ENCODE peak calls at places on chromosomes 12 and 14, in nine cellular contexts. U is CD8-positive, alpha-beta memory T cell; R is neuronal stem cell; K is fibroblast of lung; Q is pons; N is iPS DF 19.7; A is mucosa of descending colon; L is T-helper 17 cell; E is NCI-H1105 treated with DMSO at 0.1 percent for 48 hours. S is an unnamed sample.
A peak's percentile ranks its signal among the peaks of the same experiment; 100 is the strongest.

GRCh38 chr12:95218164-95218851 is 701 bp downstream of the VEZT start:
- DNase-seq in U (no peak), R (peak; percentile 32), K (peak; percentile 67), Q (peak; percentile 52), N (no peak), A (no peak), L (no peak), E (peak; percentile 91), S (no peak)

GRCh38 chr14:30210630-30211029 is 283.0 kb upstream of the PRKD1 start:
- DNase-seq in U (no peak), R (no peak), K (peak; percentile 30), Q (no peak), N (no peak), A (no peak), L (no peak), E (no peak), S (no peak)

GRCh38 chr12:25950329-25951115 is 8.0 kb upstream of the RASSF8 start:
- DNase-seq in U (no peak), R (no peak), K (no peak), Q (no peak), N (no peak), A (no peak), L (no peak), E (no peak), S (no peak)

GRCh38 chr14:96271421-96271762 is 15.4 kb downstream of the BDKRB1 start:
- DNase-seq in U (no peak), R (no peak), K (no peak), Q (no peak), N (no peak), A (no peak), L (no peak), E (no peak), S (no peak)

GRCh38 chr12:102095677-102096263 is 24.1 kb downstream of the NUP37 start:
- DNase-seq in U (no peak), R (no peak), K (peak; percentile 69), Q (peak; percentile 28), N (no peak), A (no peak), L (no peak), E (peak; percentile 37), S (no peak)

GRCh38 chr12:118125743-118126118 is 10.2 kb upstream of the PEBP1 start:
- DNase-seq in U (no peak), R (no peak), K (no peak), Q (no peak), N (no peak), A (no peak), L (no peak), E (no peak), S (no peak)

GRCh38 chr14:44989497-44990440 is 27.8 kb downstream of the TOGARAM1 start:
- DNase-seq in U (no peak), R (no peak), K (no peak), Q (peak; percentile 44), N (no peak), A (no peak), L (no peak), E (no peak), S (no peak)

GRCh38 chr12:32702470-32702869 is 23.4 kb downstream of the DNM1L start:
- DNase-seq in U (no peak), R (no peak), K (no peak), Q (no peak), N (no peak), A (no peak), L (no peak), E (no peak), S (no peak)

GRCh38 chr12:93185369-93185741 is 192.4 kb upstream of the NUDT4 start:
- DNase-seq in U (no peak), R (no peak), K (no peak), Q (no peak), N (no peak), A (no peak), L (no peak), E (no peak), S (no peak)

GRCh38 chr12:104692335-104693218 is 235.8 kb downstream of the CHST11 start:
- DNase-seq in U (no peak), R (no peak), K (no peak), Q (no peak), N (no peak), A (no peak), L (no peak), E (no peak), S (no peak)

GRCh38 chr12:15751741-15752140 is 37.4 kb downstream of the EPS8 start:
- DNase-seq in U (no peak), R (no peak), K (no peak), Q (no peak), N (no peak), A (no peak), L (no peak), E (no peak), S (no peak)

GRCh38 chr14:99731536-99732435 is 47.7 kb downstream of the CYP46A1 start:
- DNase-seq in U (no peak), R (no peak), K (no peak), Q (no peak), N (no peak), A (peak; percentile 42), L (no peak), E (no peak), S (no peak)

GRCh38 chr12:45779936-45780335 is 50.4 kb downstream of the ARID2 start:
- DNase-seq in U (no peak), R (no peak), K (no peak), Q (no peak), N (no peak), A (no peak), L (no peak), E (no peak), S (no peak)

GRCh38 chr12:93197067-93197593 is 180.6 kb upstream of the NUDT4 start:
- DNase-seq in U (no peak), R (no peak), K (peak; percentile 68), Q (no peak), N (no peak), A (no peak), L (no peak), E (no peak), S (no peak)

GRCh38 chr12:86719381-86719780 is 463.2 kb upstream of the MGAT4C start:
- DNase-seq in U (no peak), R (no peak), K (peak; percentile 10), Q (no peak), N (no peak), A (no peak), L (no peak), E (no peak), S (no peak)

GRCh38 chr12:47033081-47033480 is 46.3 kb upstream of the PCED1B start:
- DNase-seq in U (no peak), R (no peak), K (peak; percentile 40), Q (no peak), N (no peak), A (no peak), L (no peak), E (no peak), S (no peak)

GRCh38 chr12:106106129-106106566 is 32.6 kb downstream of the NUAK1 start:
- DNase-seq in U (no peak), R (no peak), K (no peak), Q (no peak), N (no peak), A (no peak), L (no peak), E (peak; percentile 91), S (no peak)

GRCh38 chr12:7459973-7460372 is 16.0 kb upstream of the CD163L1 start:
- DNase-seq in U (no peak), R (no peak), K (no peak), Q (no peak), N (no peak), A (no peak), L (no peak), E (no peak), S (no peak)

GRCh38 chr14:39006721-39007410 is 96.2 kb downstream of the SEC23A start:
- DNase-seq in U (no peak), R (no peak), K (peak; percentile 28), Q (no peak), N (no peak), A (no peak), L (no peak), E (no peak), S (no peak)

GRCh38 chr14:31206536-31207286 is 882 bp downstream of the HECTD1 start:
- DNase-seq in U (peak; percentile 18), R (no peak), K (peak; percentile 30), Q (peak; percentile 19), N (no peak), A (peak; percentile 66), L (peak; percentile 34), E (peak; percentile 50), S (no peak)

GRCh38 chr14:87935895-87936294 is 57.1 kb downstream of the GALC start:
- DNase-seq in U (no peak), R (no peak), K (no peak), Q (no peak), N (no peak), A (no peak), L (no peak), E (peak; percentile 92), S (no peak)

GRCh38 chr14:102187044-102187443 is 47.3 kb downstream of the WDR20 start:
- DNase-seq in U (no peak), R (no peak), K (peak; percentile 88), Q (no peak), N (no peak), A (no peak), L (no peak), E (no peak), S (no peak)

GRCh38 chr14:73467377-73467776 is 9.0 kb upstream of the NUMB start:
- DNase-seq in U (no peak), R (no peak), K (peak; percentile 59), Q (no peak), N (no peak), A (no peak), L (no peak), E (no peak), S (no peak)

GRCh38 chr14:99199854-99200653 is 71.9 kb downstream of the BCL11B start:
- DNase-seq in U (no peak), R (peak; percentile 12), K (no peak), Q (peak; percentile 32), N (no peak), A (no peak), L (no peak), E (no peak), S (no peak)

GRCh38 chr12:5898874-5899273 is 46.2 kb downstream of the ANO2 start:
- DNase-seq in U (no peak), R (no peak), K (no peak), Q (no peak), N (peak; percentile 30), A (no peak), L (no peak), E (no peak), S (no peak)

GRCh38 chr14:73339206-73339605 is 101.9 kb downstream of the PAPLN start:
- DNase-seq in U (no peak), R (no peak), K (no peak), Q (no peak), N (no peak), A (no peak), L (no peak), E (no peak), S (no peak)

GRCh38 chr12:91562476-91562875 is 379.9 kb upstream of the DCN start:
- DNase-seq in U (no peak), R (no peak), K (peak; percentile 31), Q (no peak), N (no peak), A (no peak), L (no peak), E (no peak), S (no peak)

GRCh38 chr12:113238309-113238708 is 17.0 kb downstream of the TPCN1 start:
- DNase-seq in U (no peak), R (no peak), K (no peak), Q (no peak), N (no peak), A (no peak), L (no peak), E (no peak), S (no peak)

GRCh38 chr14:96104469-96105057 is 65.4 kb downstream of the C14orf132 start:
- DNase-seq in U (no peak), R (no peak), K (peak; percentile 100), Q (no peak), N (no peak), A (peak; percentile 87), L (no peak), E (no peak), S (no peak)

GRCh38 chr12:75177997-75178396 is 31.6 kb downstream of the KCNC2 start:
- DNase-seq in U (no peak), R (no peak), K (peak; percentile 94), Q (no peak), N (no peak), A (no peak), L (no peak), E (peak; percentile 33), S (no peak)